ENCODE peak calls at places on chromosomes 4 and X, in six cellular contexts. One of them, this sample, is unnamed.
A peak's percentile ranks its signal among the peaks of the same experiment; 100 is the strongest.

GRCh38 chr4:174479140-174479539 is 43.1 kb downstream of the HPGD start:
- DNase-seq in sigmoid colon: no peak
- DNase-seq in tibial nerve: no peak
- DNase-seq in upper lobe of left lung: no peak
- DNase-seq in A549: no peak
- DNase-seq in suprapubic skin: no peak
- DNase-seq in this sample: no peak

GRCh38 chrX:15170927-15171326 is 99.0 kb downstream of the ASB9 start:
- DNase-seq in A549: no peak
- DNase-seq in suprapubic skin: no peak
- DNase-seq in sigmoid colon: no peak
- DNase-seq in tibial nerve: no peak
- DNase-seq in upper lobe of left lung: no peak
- DNase-seq in this sample: no peak

GRCh38 chr4:31236635-31237173 is 516.5 kb downstream of the PCDH7 start:
- DNase-seq in upper lobe of left lung: no peak
- DNase-seq in sigmoid colon: no peak
- DNase-seq in A549: no peak
- DNase-seq in suprapubic skin: no peak
- DNase-seq in tibial nerve: no peak
- DNase-seq in this sample: no peak

GRCh38 chr4:75995727-75996126 is 5.0 kb upstream of the SDAD1 start:
- DNase-seq in sigmoid colon: no peak
- DNase-seq in suprapubic skin: no peak
- DNase-seq in tibial nerve: no peak
- DNase-seq in A549: no peak
- DNase-seq in upper lobe of left lung: no peak
- DNase-seq in this sample: no peak

GRCh38 chr4:73798842-73799241 is 37.6 kb upstream of the CXCL6 start:
- DNase-seq in tibial nerve: no peak
- DNase-seq in suprapubic skin: no peak
- DNase-seq in A549: no peak
- DNase-seq in sigmoid colon: no peak
- DNase-seq in upper lobe of left lung: no peak
- DNase-seq in this sample: no peak

GRCh38 chrX:63652086-63652775 is 132.8 kb downstream of the ARHGEF9 start:
- DNase-seq in suprapubic skin: no peak
- DNase-seq in A549: no peak
- DNase-seq in sigmoid colon: no peak
- DNase-seq in tibial nerve: no peak
- DNase-seq in upper lobe of left lung: no peak
- DNase-seq in this sample: no peak

GRCh38 chr4:109820563-109820962 is 5.0 kb downstream of the GAR1 start:
- DNase-seq in suprapubic skin: no peak
- DNase-seq in tibial nerve: no peak
- DNase-seq in upper lobe of left lung: no peak
- DNase-seq in A549: no peak
- DNase-seq in sigmoid colon: no peak
- DNase-seq in this sample: no peak

GRCh38 chrX:69032601-69033000 is 132.7 kb downstream of the PJA1 start:
- DNase-seq in upper lobe of left lung: no peak
- DNase-seq in suprapubic skin: no peak
- DNase-seq in sigmoid colon: no peak
- DNase-seq in tibial nerve: no peak
- DNase-seq in A549: no peak
- DNase-seq in this sample: no peak

GRCh38 chr4:153119626-153120025 is 84.6 kb upstream of the TRIM2 start:
- DNase-seq in tibial nerve: no peak
- DNase-seq in A549: no peak
- DNase-seq in sigmoid colon: peak; percentile 4
- DNase-seq in upper lobe of left lung: no peak
- DNase-seq in suprapubic skin: no peak
- DNase-seq in this sample: no peak

GRCh38 chrX:70421618-70422017 is 1.5 kb upstream of the GDPD2 start:
- DNase-seq in upper lobe of left lung: no peak
- DNase-seq in A549: no peak
- DNase-seq in tibial nerve: no peak
- DNase-seq in suprapubic skin: no peak
- DNase-seq in sigmoid colon: no peak
- DNase-seq in this sample: no peak

GRCh38 chr4:123159479-123159878 is 237.1 kb upstream of the NUDT6 start:
- DNase-seq in A549: no peak
- DNase-seq in sigmoid colon: no peak
- DNase-seq in suprapubic skin: no peak
- DNase-seq in upper lobe of left lung: no peak
- DNase-seq in tibial nerve: no peak
- DNase-seq in this sample: no peak

GRCh38 chr4:54840992-54841768 is 183.4 kb downstream of the KIT start:
- DNase-seq in sigmoid colon: no peak
- DNase-seq in A549: no peak
- DNase-seq in tibial nerve: no peak
- DNase-seq in suprapubic skin: no peak
- DNase-seq in upper lobe of left lung: no peak
- DNase-seq in this sample: no peak

GRCh38 chr4:151031831-151032605 is 16.9 kb upstream of the LRBA start:
- DNase-seq in tibial nerve: no peak
- DNase-seq in suprapubic skin: no peak
- DNase-seq in A549: no peak
- DNase-seq in sigmoid colon: no peak
- DNase-seq in upper lobe of left lung: no peak
- DNase-seq in this sample: no peak

GRCh38 chr4:88352062-88352461 is 26.6 kb upstream of the HERC6 start:
- DNase-seq in tibial nerve: no peak
- DNase-seq in upper lobe of left lung: no peak
- DNase-seq in A549: no peak
- DNase-seq in sigmoid colon: no peak
- DNase-seq in suprapubic skin: no peak
- DNase-seq in this sample: no peak

GRCh38 chr4:15043226-15043625 is 40.9 kb downstream of the CPEB2 start:
- DNase-seq in sigmoid colon: no peak
- DNase-seq in tibial nerve: no peak
- DNase-seq in suprapubic skin: no peak
- DNase-seq in upper lobe of left lung: no peak
- DNase-seq in A549: no peak
- DNase-seq in this sample: no peak

GRCh38 chrX:22134681-22135080 is 102.6 kb downstream of the PHEX start:
- DNase-seq in suprapubic skin: no peak
- DNase-seq in A549: peak; percentile 41
- DNase-seq in sigmoid colon: no peak
- DNase-seq in tibial nerve: no peak
- DNase-seq in upper lobe of left lung: no peak
- DNase-seq in this sample: no peak

GRCh38 chr4:104490770-104491395 is 3.8 kb downstream of the CXXC4 start:
- DNase-seq in suprapubic skin: peak; percentile 81
- DNase-seq in A549: peak; percentile 11
- DNase-seq in tibial nerve: peak; percentile 35
- DNase-seq in upper lobe of left lung: peak; percentile 91
- DNase-seq in sigmoid colon: peak; percentile 87
- DNase-seq in this sample: peak; percentile 86

GRCh38 chr4:183284229-183284628 is 35.8 kb downstream of the CLDN22 start:
- DNase-seq in tibial nerve: no peak
- DNase-seq in upper lobe of left lung: no peak
- DNase-seq in suprapubic skin: no peak
- DNase-seq in A549: no peak
- DNase-seq in sigmoid colon: no peak
- DNase-seq in this sample: no peak

GRCh38 chr4:120685756-120686278 is 236.7 kb downstream of the PRDM5 start:
- DNase-seq in A549: no peak
- DNase-seq in sigmoid colon: no peak
- DNase-seq in suprapubic skin: no peak
- DNase-seq in upper lobe of left lung: no peak
- DNase-seq in tibial nerve: no peak
- DNase-seq in this sample: no peak

GRCh38 chrX:69124108-69124507 is 41.1 kb downstream of the PJA1 start:
- DNase-seq in A549: no peak
- DNase-seq in tibial nerve: no peak
- DNase-seq in upper lobe of left lung: no peak
- DNase-seq in suprapubic skin: no peak
- DNase-seq in sigmoid colon: no peak
- DNase-seq in this sample: no peak

GRCh38 chr4:126738527-126738923 is 894.2 kb upstream of the INTU start:
- DNase-seq in upper lobe of left lung: no peak
- DNase-seq in sigmoid colon: no peak
- DNase-seq in tibial nerve: no peak
- DNase-seq in suprapubic skin: no peak
- DNase-seq in A549: no peak
- DNase-seq in this sample: no peak

GRCh38 chrX:103437147-103437873 is 61.0 kb downstream of the BEX3 start:
- DNase-seq in A549: no peak
- DNase-seq in suprapubic skin: no peak
- DNase-seq in tibial nerve: no peak
- DNase-seq in upper lobe of left lung: no peak
- DNase-seq in sigmoid colon: no peak
- DNase-seq in this sample: no peak

GRCh38 chr4:94333864-94334263 is 8.8 kb downstream of the HPGDS start:
- DNase-seq in sigmoid colon: no peak
- DNase-seq in A549: no peak
- DNase-seq in tibial nerve: no peak
- DNase-seq in suprapubic skin: no peak
- DNase-seq in upper lobe of left lung: no peak
- DNase-seq in this sample: no peak

GRCh38 chr4:94334962-94335361 is 7.7 kb downstream of the HPGDS start:
- DNase-seq in A549: no peak
- DNase-seq in upper lobe of left lung: no peak
- DNase-seq in sigmoid colon: no peak
- DNase-seq in suprapubic skin: no peak
- DNase-seq in tibial nerve: no peak
- DNase-seq in this sample: no peak

GRCh38 chr4:94334519-94334918 is 8.1 kb downstream of the HPGDS start:
- DNase-seq in upper lobe of left lung: no peak
- DNase-seq in suprapubic skin: no peak
- DNase-seq in A549: no peak
- DNase-seq in tibial nerve: no peak
- DNase-seq in sigmoid colon: no peak
- DNase-seq in this sample: no peak

GRCh38 chr4:94329933-94330332 is 12.7 kb downstream of the HPGDS start:
- DNase-seq in tibial nerve: no peak
- DNase-seq in sigmoid colon: no peak
- DNase-seq in A549: no peak
- DNase-seq in upper lobe of left lung: no peak
- DNase-seq in suprapubic skin: no peak
- DNase-seq in this sample: no peak

DNA sequence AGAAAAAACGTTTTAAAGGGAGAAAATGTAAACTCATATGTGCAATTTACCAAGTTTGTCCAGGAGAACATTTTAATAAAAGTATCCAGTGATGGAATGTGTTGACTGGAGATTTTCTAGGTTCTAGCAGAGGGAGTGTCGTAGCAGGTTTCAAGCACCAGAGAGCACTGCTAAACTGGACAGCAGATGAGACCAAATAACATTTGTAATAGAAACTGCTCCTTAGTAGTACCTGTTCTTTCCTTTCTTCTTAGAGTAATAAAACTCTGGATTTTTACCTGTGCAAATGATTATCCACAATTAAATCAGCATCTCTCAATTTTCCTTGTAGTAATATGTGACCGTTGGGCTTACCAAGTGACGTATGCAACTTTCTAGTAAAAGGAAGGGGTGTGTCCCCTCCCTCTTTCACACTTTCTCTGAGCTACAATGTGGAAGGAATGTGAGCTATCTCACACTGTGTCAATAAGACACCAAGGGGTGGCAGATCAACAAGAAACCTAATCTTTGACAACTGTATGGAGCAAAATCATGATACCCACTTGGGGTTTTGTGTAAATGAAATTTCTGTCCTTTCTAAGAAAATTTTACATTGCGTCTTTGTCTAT is 9.5 kb downstream of the HPGDS start:
- DNase-seq in A549: no peak
- DNase-seq in sigmoid colon: no peak
- DNase-seq in upper lobe of left lung: no peak
- DNase-seq in tibial nerve: no peak
- DNase-seq in suprapubic skin: no peak
- DNase-seq in this sample: no peak
- TF ChIP-seq CTCF in A549: peak; percentile 28
- TF ChIP-seq CTCF in sigmoid colon: no peak
- TF ChIP-seq CTCF in upper lobe of left lung: peak; percentile 6
- TF ChIP-seq CTCF in tibial nerve: no peak
- TF ChIP-seq CTCF in suprapubic skin: no peak
- TF ChIP-seq CTCF in this sample: no peak

DNA sequence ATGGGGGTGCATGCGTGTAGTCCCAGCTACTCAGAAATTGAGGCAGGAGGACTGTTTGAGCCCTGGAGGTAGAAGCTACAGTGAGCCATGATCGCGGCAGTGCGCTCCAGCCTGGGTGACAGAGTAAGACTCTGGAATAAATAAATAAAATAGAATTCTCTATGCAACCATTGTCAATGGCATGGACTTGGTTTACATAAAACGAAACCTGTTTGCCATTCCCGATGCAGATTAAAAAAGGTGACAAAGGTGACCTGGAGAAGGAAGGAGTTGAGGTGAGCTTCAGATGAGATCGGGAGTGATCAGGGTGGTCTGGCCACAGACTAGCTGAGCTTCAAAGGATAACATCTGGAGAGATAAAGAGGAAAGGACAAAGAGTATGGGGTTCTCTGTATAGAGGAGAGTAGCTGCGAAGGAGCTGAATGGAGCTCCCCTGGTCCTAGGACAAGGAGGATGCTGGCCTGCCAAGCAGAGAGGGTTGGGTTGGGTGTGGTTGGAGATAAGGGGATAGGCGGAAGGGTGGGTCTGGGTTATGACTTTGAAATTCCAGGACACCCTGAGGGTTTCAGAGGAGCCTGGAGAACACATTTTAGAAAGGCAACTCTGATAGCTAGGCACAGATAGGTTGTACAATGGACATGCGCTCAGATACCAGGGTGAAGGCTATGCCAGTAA is 98.6 kb downstream of the RBM47 start:
- DNase-seq in A549: no peak
- DNase-seq in tibial nerve: no peak
- DNase-seq in suprapubic skin: no peak
- DNase-seq in upper lobe of left lung: no peak
- DNase-seq in sigmoid colon: no peak
- DNase-seq in this sample: no peak
- TF ChIP-seq EP300 in A549: no peak
- TF ChIP-seq EP300 in tibial nerve: no peak
- TF ChIP-seq EP300 in suprapubic skin: no peak
- TF ChIP-seq EP300 in upper lobe of left lung: no peak
- TF ChIP-seq EP300 in sigmoid colon: no peak
- TF ChIP-seq EP300 in this sample: no peak

GRCh38 chr4:122151982-122152698 is at the start of gene BLTP1:
- DNase-seq in A549: peak; percentile 60
- DNase-seq in suprapubic skin: peak; percentile 93
- DNase-seq in tibial nerve: peak; percentile 73
- DNase-seq in sigmoid colon: peak; percentile 92
- DNase-seq in upper lobe of left lung: peak; percentile 98
- DNase-seq in this sample: peak; percentile 87
- TF ChIP-seq CTCF in A549: no peak
- TF ChIP-seq CTCF in suprapubic skin: no peak
- TF ChIP-seq CTCF in tibial nerve: no peak
- TF ChIP-seq CTCF in sigmoid colon: no peak
- TF ChIP-seq CTCF in upper lobe of left lung: no peak
- TF ChIP-seq CTCF in this sample: no peak

GRCh38 chrX:41981481-41982013 is 58.2 kb upstream of the CASK start:
- DNase-seq in suprapubic skin: no peak
- DNase-seq in A549: no peak
- DNase-seq in upper lobe of left lung: no peak
- DNase-seq in tibial nerve: no peak
- DNase-seq in sigmoid colon: no peak
- DNase-seq in this sample: no peak

GRCh38 chrX:41984628-41985027 is 61.3 kb upstream of the CASK start:
- DNase-seq in A549: no peak
- DNase-seq in suprapubic skin: no peak
- DNase-seq in tibial nerve: no peak
- DNase-seq in upper lobe of left lung: no peak
- DNase-seq in sigmoid colon: no peak
- DNase-seq in this sample: no peak

GRCh38 chrX:41982966-41983365 is 59.6 kb upstream of the CASK start:
- DNase-seq in suprapubic skin: no peak
- DNase-seq in upper lobe of left lung: no peak
- DNase-seq in tibial nerve: no peak
- DNase-seq in sigmoid colon: no peak
- DNase-seq in A549: no peak
- DNase-seq in this sample: no peak
- TF ChIP-seq EP300 in suprapubic skin: no peak
- TF ChIP-seq EP300 in upper lobe of left lung: no peak
- TF ChIP-seq EP300 in tibial nerve: no peak
- TF ChIP-seq EP300 in sigmoid colon: no peak
- TF ChIP-seq EP300 in A549: no peak
- TF ChIP-seq EP300 in this sample: no peak

This sample was measured in ovary.